ENCODE peak calls at places on chromosomes 4 and X, in five cellular contexts. R is cardiac muscle cell, D is choroid plexus epithelial cell, X is colonic mucosa, W is astrocyte of the spinal cord. M is an unnamed sample.

GRCh38 chr4:61805979-61806378 is 605.9 kb downstream of the ADGRL3 start:
- DNase-seq in W (peak), D (peak), X (no peak), R (no peak), M (no peak)

GRCh38 chrX:134998246-134998645 is 7.5 kb downstream of the SMIM10 start:
- DNase-seq in W (no peak), D (no peak), X (no peak), R (no peak), M (peak)

GRCh38 chr4:122139139-122139538 is 13.0 kb upstream of the BLTP1 start:
- DNase-seq in W (no peak), D (no peak), X (no peak), R (no peak), M (no peak)

GRCh38 chrX:18676470-18676869 is 4.6 kb upstream of the RS1 start:
- DNase-seq in W (no peak), D (peak), X (no peak), R (peak), M (peak)

GRCh38 chr4:93710101-93710846 is 118.3 kb upstream of the ATOH1 start:
- DNase-seq in W (no peak), R (no peak), X (peak), D (no peak), M (no peak)

GRCh38 chr4:52982246-52982950 is 120.3 kb downstream of the RASL11B start:
- DNase-seq in X (no peak), W (peak), D (peak), R (peak), M (peak)

GRCh38 chrX:53048169-53049126 is at the start of gene GPR173:
- DNase-seq in X (peak), D (peak), R (peak), W (peak), M (peak)

GRCh38 chr4:113020966-113021365 is 28.5 kb upstream of the ANK2 start:
- DNase-seq in X (no peak), D (peak), W (no peak), R (peak), M (peak)

GRCh38 chrX:111083101-111083500 is 12.9 kb upstream of the PAK3 start:
- DNase-seq in R (peak), D (no peak), W (peak), X (no peak), M (no peak)

GRCh38 chr4:152255437-152255836 is 280.5 kb downstream of the FBXW7 start:
- DNase-seq in R (no peak), W (peak), D (peak), X (no peak), M (peak)

GRCh38 chrX:41265615-41266014 is 68.3 kb upstream of the DDX3X start:
- DNase-seq in X (no peak), D (peak), W (peak), R (peak), M (peak)

GRCh38 chrX:5907202-5907601 is 321.5 kb downstream of the NLGN4X start:
- DNase-seq in W (no peak), D (no peak), X (no peak), R (no peak), M (no peak)

GRCh38 chr4:73341454-73341853 is 62.6 kb upstream of the ALB start:
- DNase-seq in R (peak), D (peak), X (peak), W (peak), M (peak)

GRCh38 chr4:173182403-173182802 is 13.8 kb downstream of the GALNT7 start:
- DNase-seq in R (peak), X (no peak), D (peak), W (peak), M (peak)

GRCh38 chr4:5940470-5941203 is 47.8 kb upstream of the CRMP1 start:
- DNase-seq in R (peak), X (no peak), W (no peak), D (peak), M (no peak)

GRCh38 chr4:18398661-18399060 is 377.1 kb upstream of the LCORL start:
- DNase-seq in D (no peak), R (no peak), W (no peak), X (no peak), M (no peak)

GRCh38 chr4:948101-948935 is 16.1 kb downstream of the TMEM175 start:
- DNase-seq in R (no peak), X (no peak), D (peak), W (no peak), M (no peak)

DNA sequence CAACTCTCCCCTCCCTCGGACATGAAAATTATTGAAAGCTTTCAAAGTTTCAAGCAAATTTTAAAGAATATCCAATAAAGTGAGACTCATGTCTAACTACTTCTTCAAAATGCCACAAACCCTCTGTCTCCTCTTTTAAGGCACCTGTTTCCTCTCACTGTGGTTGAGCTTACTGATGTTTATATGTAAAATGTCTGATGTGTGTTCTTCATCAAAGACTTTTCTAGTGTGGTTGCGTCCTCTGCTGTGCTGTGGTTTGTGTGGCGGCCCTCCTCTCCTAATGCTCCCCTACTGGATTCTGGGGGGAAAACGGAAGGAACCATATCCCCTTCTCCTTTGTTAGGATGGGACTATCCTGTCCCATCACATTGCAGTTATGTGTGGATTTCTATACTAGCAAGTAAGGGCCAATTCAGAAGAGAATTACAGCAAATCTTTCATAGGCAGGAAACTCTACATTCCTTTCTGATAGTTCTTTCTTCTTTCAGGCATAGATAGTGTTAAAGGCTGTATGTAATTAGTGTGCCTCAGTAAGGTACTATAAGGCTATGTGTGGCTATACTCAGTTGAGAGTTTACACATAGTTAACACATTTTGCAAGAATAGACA is 221.0 kb upstream of the GPRIN3 start:
- DNase-seq in X (no peak), R (no peak), W (no peak), D (no peak), M (no peak)
- TF ChIP-seq CTCF in X (no peak), R (no peak), W (no peak), D (no peak), M (no peak)

GRCh38 chrX:131816551-131817136 is 206.5 kb upstream of the STK26 start:
- DNase-seq in D (no peak), W (peak), R (no peak), X (peak), M (peak)
- TF ChIP-seq CTCF in D (no peak), W (peak), R (no peak), X (peak), M (peak)

DNA sequence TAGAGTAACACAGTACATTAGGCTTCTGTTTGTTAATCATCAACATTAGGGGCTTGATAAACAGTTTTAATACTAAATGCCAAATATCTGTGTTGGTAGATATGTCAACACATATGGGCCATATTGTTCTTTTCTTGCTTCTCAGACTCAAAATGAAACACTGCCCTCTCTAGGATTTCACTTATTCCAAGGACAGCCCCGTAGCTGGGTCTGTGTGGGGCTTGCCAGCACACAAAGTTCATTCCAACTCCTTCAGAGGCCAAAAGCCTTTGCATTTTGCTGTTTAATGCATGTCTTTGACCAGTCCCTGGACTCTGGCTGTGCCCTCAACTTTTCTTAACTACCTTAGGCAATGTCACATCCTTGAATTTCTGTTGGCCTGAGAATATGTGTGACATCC is 102.0 kb upstream of the ZNF827 start:
- DNase-seq in W (no peak), D (no peak), R (peak), X (no peak), M (no peak)
- TF ChIP-seq CTCF in W (no peak), D (peak), R (no peak), X (no peak), M (no peak)

GRCh38 chr4:181488926-181489325 is 754.3 kb upstream of the TENM3 start:
- DNase-seq in X (no peak), D (no peak), W (no peak), R (no peak), M (no peak)
- TF ChIP-seq CTCF in X (no peak), D (no peak), W (no peak), R (no peak), M (no peak)

GRCh38 chr4:145180298-145181090 is at the start of gene OTUD4:
- DNase-seq in R (peak), D (peak), W (peak), X (peak), M (peak)
- TF ChIP-seq CTCF in R (peak), D (no peak), W (peak), X (no peak), M (peak)

DNA sequence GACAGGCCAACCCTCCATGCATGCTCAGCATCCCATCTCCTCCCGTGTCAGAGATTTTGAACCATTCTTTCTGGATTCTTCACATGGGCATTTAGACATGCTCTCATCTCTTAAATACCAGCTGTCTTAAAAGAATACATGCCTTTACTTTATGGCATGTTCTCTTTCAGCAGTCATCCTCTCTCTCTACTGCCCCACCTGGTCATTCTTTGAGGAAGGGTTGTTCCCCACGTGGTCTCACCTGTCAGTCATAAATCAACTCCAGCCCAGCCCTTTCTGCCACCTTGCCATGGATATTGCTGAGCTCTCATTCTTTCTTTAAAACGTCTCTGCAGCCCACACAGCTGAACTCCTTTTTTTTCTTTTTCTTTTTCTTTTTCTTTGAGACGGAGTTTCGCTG is 111.3 kb downstream of the ARHGAP10 start:
- DNase-seq in X (peak), W (no peak), R (no peak), D (no peak), M (no peak)
- TF ChIP-seq CTCF in X (no peak), W (peak), R (peak), D (peak), M (no peak)

GRCh38 chrX:130726661-130727060 is 176.3 kb downstream of the ENOX2 start:
- DNase-seq in D (peak), W (peak), X (no peak), R (peak), M (peak)

GRCh38 chrX:130728208-130728607 is 174.8 kb downstream of the ENOX2 start:
- DNase-seq in W (peak), R (peak), D (no peak), X (no peak), M (peak)

GRCh38 chrX:130725519-130725918 is 177.5 kb downstream of the ENOX2 start:
- DNase-seq in X (no peak), R (no peak), D (no peak), W (no peak), M (no peak)
- TF ChIP-seq CTCF in X (no peak), R (no peak), D (no peak), W (no peak), M (no peak)

GRCh38 chr4:15681372-15682339 is at the start of gene FAM200B:
- DNase-seq in W (peak), R (peak), D (peak), X (peak), M (peak)
- TF ChIP-seq CTCF in W (peak), R (peak), D (peak), X (no peak), M (no peak)

GRCh38 chr4:168917150-168917779 is 92.8 kb downstream of the CBR4 start:
- DNase-seq in X (no peak), R (peak), W (peak), D (peak), M (peak)
- TF ChIP-seq CTCF in X (peak), R (peak), W (peak), D (peak), M (peak)

DNA sequence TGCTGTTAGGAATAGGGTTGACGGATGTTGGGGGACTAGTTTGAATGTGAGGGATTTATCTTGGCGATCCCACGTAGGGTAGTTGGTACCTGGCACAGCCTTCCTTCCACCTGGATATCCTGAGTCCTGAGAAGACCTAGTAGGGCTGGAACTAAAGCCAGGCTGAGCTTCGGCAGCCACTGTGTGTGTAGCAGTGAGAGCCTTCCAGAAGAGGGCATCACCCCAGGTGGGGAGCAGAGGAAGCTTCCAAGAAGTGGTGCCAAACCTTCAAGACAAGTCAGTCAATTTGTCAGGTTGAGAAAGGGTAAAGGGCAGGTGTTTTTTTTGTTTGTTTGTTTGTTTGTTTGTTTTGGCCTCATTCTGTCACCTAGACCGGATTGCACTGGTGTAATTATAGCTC is 1.2 kb upstream of the FGFBP2 start:
- DNase-seq in D (no peak), X (no peak), W (no peak), R (no peak), M (no peak)
- TF ChIP-seq CTCF in D (peak), X (no peak), W (no peak), R (no peak), M (no peak)

M was measured in foreskin fibroblast.